ENCODE peak calls at places on chromosomes 11 and 22, in nine cellular contexts. C is AG09319; F is Calu3; B is RWPE1; L is stimulated activated naive CD4-positive, alpha-beta T cell; K is HFF-Myc; S is activated CD4-positive, alpha-beta T cell treated with anti-CD3 and anti-CD28 coated beads, Interleukin-2, amount 50 U/mL, for 1 hour; O is HTR-8/SVneo; Z is NCI-H460. A is an unnamed sample.
A peak's percentile ranks its signal among the peaks of the same experiment; 100 is the strongest.

GRCh38 chr11:45876401-45876800 is 9.1 kb upstream of the MAPK8IP1 start:
- DNase-seq in O (no peak), C (no peak), K (no peak), S (no peak), B (no peak), Z (no peak), F (no peak), L (no peak), A (no peak)

GRCh38 chr11:12544986-12545775 is 129.0 kb upstream of the TEAD1 start:
- DNase-seq in K (no peak), B (no peak), C (no peak), Z (no peak), F (no peak), S (no peak), L (no peak), O (no peak), A (no peak)

GRCh38 chr11:117316197-117316961 is at the start of gene BACE1:
- DNase-seq in S (peak; percentile 12), Z (peak; percentile 65), B (peak; percentile 82), F (peak; percentile 73), O (peak; percentile 92), K (peak; percentile 60), C (peak; percentile 56), L (peak; percentile 31), A (peak; percentile 72)

GRCh38 chr22:19287076-19287724 is 4.3 kb downstream of the CLTCL1 start:
- DNase-seq in F (no peak), O (no peak), L (no peak), B (peak; percentile 79), S (no peak), Z (no peak), C (no peak), K (peak; percentile 69), A (no peak)

GRCh38 chr11:43894546-43894945 is 13.9 kb downstream of the ALKBH3 start:
- DNase-seq in S (no peak), F (no peak), L (no peak), K (no peak), O (no peak), B (no peak), Z (no peak), C (no peak), A (no peak)

GRCh38 chr11:33257897-33258630 is 883 bp downstream of the HIPK3 start:
- DNase-seq in B (peak; percentile 83), O (peak; percentile 69), L (peak; percentile 81), F (peak; percentile 79), Z (peak; percentile 61), S (peak; percentile 72), K (no peak), C (peak; percentile 84), A (peak; percentile 79)

GRCh38 chr22:33049125-33049729 is 9.0 kb downstream of the SYN3 start:
- DNase-seq in B (peak; percentile 57), L (peak; percentile 39), O (peak; percentile 39), Z (peak; percentile 43), S (peak; percentile 50), F (peak; percentile 78), K (peak; percentile 43), C (peak; percentile 44), A (peak; percentile 79)

GRCh38 chr22:31929126-31929928 is 15.0 kb upstream of the YWHAH start:
- DNase-seq in S (no peak), L (no peak), Z (no peak), F (no peak), O (no peak), B (no peak), K (peak; percentile 38), C (no peak), A (no peak)

GRCh38 chr11:90218606-90219005 is 4.2 kb downstream of the CHORDC1 start:
- DNase-seq in C (no peak), K (no peak), Z (no peak), L (no peak), O (no peak), F (peak; percentile 11), B (no peak), S (no peak), A (no peak)

GRCh38 chr11:17703951-17704350 is 15.4 kb upstream of the MYOD1 start:
- DNase-seq in S (no peak), Z (no peak), C (no peak), K (no peak), F (no peak), B (peak; percentile 30), O (no peak), L (no peak), A (no peak)

GRCh38 chr22:37560682-37561208 is 465 bp downstream of the CDC42EP1 start:
- DNase-seq in K (no peak), Z (no peak), L (no peak), C (peak; percentile 23), B (no peak), S (no peak), F (peak; percentile 71), O (no peak), A (peak; percentile 62)

GRCh38 chr11:94790771-94791180 is 22.6 kb downstream of the AMOTL1 start:
- DNase-seq in B (no peak), S (no peak), F (peak; percentile 24), O (no peak), K (no peak), L (no peak), C (no peak), Z (no peak), A (no peak)

GRCh38 chr11:128579790-128580504 is 7.4 kb downstream of the ETS1 start:
- DNase-seq in K (no peak), F (no peak), Z (no peak), B (peak; percentile 12), S (no peak), O (no peak), C (no peak), L (no peak), A (no peak)

GRCh38 chr11:126173257-126173656 is 38.2 kb downstream of the RPUSD4 start:
- DNase-seq in Z (no peak), C (no peak), F (no peak), L (no peak), O (no peak), B (no peak), K (no peak), S (no peak), A (no peak)

GRCh38 chr11:64510759-64511158 is 80.3 kb upstream of the SLC22A12 start:
- DNase-seq in C (no peak), F (no peak), K (no peak), O (no peak), B (no peak), L (no peak), S (no peak), Z (no peak), A (no peak)

GRCh38 chr11:118415739-118416068 is 14.3 kb downstream of the ATP5MG start:
- DNase-seq in C (peak; percentile 93), F (peak; percentile 49), B (peak; percentile 69), K (no peak), S (no peak), L (no peak), Z (peak; percentile 49), O (peak; percentile 71), A (no peak)

GRCh38 chr11:86228967-86229330 is 15.6 kb upstream of the EED start:
- DNase-seq in K (no peak), B (no peak), O (no peak), F (no peak), S (no peak), L (no peak), Z (no peak), C (no peak), A (no peak)

GRCh38 chr11:32385998-32386397 is 49.3 kb downstream of the WT1 start:
- DNase-seq in C (no peak), F (peak; percentile 41), L (no peak), B (peak; percentile 62), O (peak; percentile 80), K (peak; percentile 14), S (no peak), Z (peak; percentile 14), A (peak; percentile 31)

GRCh38 chr11:73203790-73204189 is 14.3 kb upstream of the P2RY2 start:
- DNase-seq in B (no peak), Z (no peak), L (no peak), S (no peak), K (no peak), F (no peak), C (no peak), O (no peak), A (no peak)

GRCh38 chr22:47623740-47624103 is 861.3 kb downstream of the TBC1D22A start:
- DNase-seq in C (no peak), O (no peak), F (no peak), Z (no peak), K (no peak), S (no peak), L (no peak), B (no peak), A (no peak)

GRCh38 chr11:118099838-118100570 is 13.2 kb upstream of the SMIM35 start:
- DNase-seq in O (no peak), S (no peak), K (no peak), L (no peak), C (no peak), Z (no peak), B (no peak), F (no peak), A (no peak)

GRCh38 chr11:1128333-1129142 is 29.2 kb upstream of the MUC5AC start:
- DNase-seq in L (no peak), B (no peak), O (no peak), F (peak; percentile 0), K (no peak), C (no peak), Z (no peak), S (no peak), A (peak; percentile 3)

GRCh38 chr11:128772814-128773213 is 78.9 kb downstream of the FLI1 start:
- DNase-seq in Z (no peak), C (no peak), S (peak; percentile 43), F (peak; percentile 18), L (peak; percentile 16), K (no peak), O (no peak), B (no peak), A (no peak)

GRCh38 chr22:17339095-17339693 is 30.1 kb upstream of the CECR2 start:
- DNase-seq in B (peak; percentile 11), Z (no peak), O (no peak), F (no peak), C (no peak), K (no peak), L (no peak), S (no peak), A (no peak)

GRCh38 chr11:103546236-103546635 is 437.0 kb downstream of the DYNC2H1 start:
- DNase-seq in S (no peak), B (peak; percentile 16), K (no peak), F (no peak), L (no peak), Z (no peak), O (no peak), C (no peak), A (no peak)

GRCh38 chr11:46615756-46616155 is 1.3 kb downstream of the HARBI1 start:
- DNase-seq in Z (no peak), C (no peak), S (no peak), O (no peak), F (no peak), L (no peak), K (no peak), B (no peak), A (no peak)

GRCh38 chr11:82765466-82766034 is 31.9 kb upstream of the FAM181B start:
- DNase-seq in B (no peak), C (no peak), K (no peak), F (no peak), S (peak; percentile 1), L (peak; percentile 15), O (no peak), Z (no peak), A (no peak)

A was measured in endothelial cell.